ENCODE peak calls at places on chromosomes 2 and 18, in nine cellular contexts. One of them, this sample, is unnamed.
A peak's percentile ranks its signal among the peaks of the same experiment; 100 is the strongest.

GRCh38 chr2:51795248-51795888 is 763.4 kb upstream of the NRXN1 start:
- DNase-seq in activated CD4-positive, alpha-beta T cell treated with anti-CD3 and anti-CD28 coated beads, Interleukin-2, amount 10 ng/mL, durations not matched to agents 7 days and 5 days: no peak
- DNase-seq in A549: no peak
- DNase-seq in islet precursor cell: peak; percentile 68
- DNase-seq in ELR: no peak
- DNase-seq in OCI-M1: peak; percentile 45
- DNase-seq in NCI-H748 treated with DMSO at 0.1 percent for 48 hours: peak; percentile 68
- DNase-seq in fibroblast of lung: no peak
- DNase-seq in memory B cell: no peak
- DNase-seq in this sample: no peak

GRCh38 chr2:111923271-111923670 is 24.9 kb downstream of the MERTK start:
- DNase-seq in A549: no peak
- DNase-seq in OCI-M1: no peak
- DNase-seq in fibroblast of lung: peak; percentile 13
- DNase-seq in NCI-H748 treated with DMSO at 0.1 percent for 48 hours: no peak
- DNase-seq in islet precursor cell: peak; percentile 49
- DNase-seq in activated CD4-positive, alpha-beta T cell treated with anti-CD3 and anti-CD28 coated beads, Interleukin-2, amount 10 ng/mL, durations not matched to agents 7 days and 5 days: no peak
- DNase-seq in ELR: no peak
- DNase-seq in memory B cell: no peak
- DNase-seq in this sample: no peak

GRCh38 chr2:167294031-167294774 is 405.9 kb downstream of the XIRP2 start:
- DNase-seq in ELR: peak; percentile 37
- DNase-seq in islet precursor cell: peak; percentile 70
- DNase-seq in fibroblast of lung: peak; percentile 32
- DNase-seq in activated CD4-positive, alpha-beta T cell treated with anti-CD3 and anti-CD28 coated beads, Interleukin-2, amount 10 ng/mL, durations not matched to agents 7 days and 5 days: no peak
- DNase-seq in A549: no peak
- DNase-seq in OCI-M1: no peak
- DNase-seq in memory B cell: no peak
- DNase-seq in NCI-H748 treated with DMSO at 0.1 percent for 48 hours: no peak
- DNase-seq in this sample: no peak

GRCh38 chr2:60764736-60765534 is 8.9 kb downstream of the PAPOLG start:
- DNase-seq in OCI-M1: no peak
- DNase-seq in activated CD4-positive, alpha-beta T cell treated with anti-CD3 and anti-CD28 coated beads, Interleukin-2, amount 10 ng/mL, durations not matched to agents 7 days and 5 days: no peak
- DNase-seq in islet precursor cell: no peak
- DNase-seq in fibroblast of lung: peak; percentile 16
- DNase-seq in ELR: peak; percentile 57
- DNase-seq in memory B cell: no peak
- DNase-seq in NCI-H748 treated with DMSO at 0.1 percent for 48 hours: no peak
- DNase-seq in A549: no peak
- DNase-seq in this sample: no peak

GRCh38 chr2:1723397-1724042 is 20.8 kb downstream of the PXDN start:
- DNase-seq in fibroblast of lung: no peak
- DNase-seq in activated CD4-positive, alpha-beta T cell treated with anti-CD3 and anti-CD28 coated beads, Interleukin-2, amount 10 ng/mL, durations not matched to agents 7 days and 5 days: no peak
- DNase-seq in ELR: no peak
- DNase-seq in OCI-M1: no peak
- DNase-seq in A549: no peak
- DNase-seq in NCI-H748 treated with DMSO at 0.1 percent for 48 hours: no peak
- DNase-seq in memory B cell: no peak
- DNase-seq in islet precursor cell: no peak
- DNase-seq in this sample: no peak

GRCh38 chr2:220437938-220438337 is 810.5 kb downstream of the SLC4A3 start:
- DNase-seq in memory B cell: no peak
- DNase-seq in NCI-H748 treated with DMSO at 0.1 percent for 48 hours: no peak
- DNase-seq in activated CD4-positive, alpha-beta T cell treated with anti-CD3 and anti-CD28 coated beads, Interleukin-2, amount 10 ng/mL, durations not matched to agents 7 days and 5 days: no peak
- DNase-seq in islet precursor cell: no peak
- DNase-seq in A549: no peak
- DNase-seq in OCI-M1: no peak
- DNase-seq in ELR: peak; percentile 4
- DNase-seq in fibroblast of lung: no peak
- DNase-seq in this sample: no peak

GRCh38 chr2:151977631-151978030 is 121.2 kb downstream of the CACNB4 start:
- DNase-seq in memory B cell: no peak
- DNase-seq in fibroblast of lung: no peak
- DNase-seq in OCI-M1: no peak
- DNase-seq in NCI-H748 treated with DMSO at 0.1 percent for 48 hours: no peak
- DNase-seq in A549: no peak
- DNase-seq in ELR: no peak
- DNase-seq in islet precursor cell: no peak
- DNase-seq in activated CD4-positive, alpha-beta T cell treated with anti-CD3 and anti-CD28 coated beads, Interleukin-2, amount 10 ng/mL, durations not matched to agents 7 days and 5 days: no peak
- DNase-seq in this sample: no peak

GRCh38 chr18:3824101-3824500 is 374.1 kb downstream of the TGIF1 start:
- DNase-seq in OCI-M1: no peak
- DNase-seq in islet precursor cell: no peak
- DNase-seq in memory B cell: no peak
- DNase-seq in A549: no peak
- DNase-seq in NCI-H748 treated with DMSO at 0.1 percent for 48 hours: no peak
- DNase-seq in ELR: no peak
- DNase-seq in fibroblast of lung: no peak
- DNase-seq in activated CD4-positive, alpha-beta T cell treated with anti-CD3 and anti-CD28 coated beads, Interleukin-2, amount 10 ng/mL, durations not matched to agents 7 days and 5 days: no peak
- DNase-seq in this sample: no peak

GRCh38 chr18:75727479-75727878 is 300.0 kb upstream of the SMIM21 start:
- DNase-seq in OCI-M1: peak; percentile 61
- DNase-seq in ELR: peak; percentile 10
- DNase-seq in fibroblast of lung: peak; percentile 17
- DNase-seq in A549: peak; percentile 8
- DNase-seq in islet precursor cell: peak; percentile 63
- DNase-seq in activated CD4-positive, alpha-beta T cell treated with anti-CD3 and anti-CD28 coated beads, Interleukin-2, amount 10 ng/mL, durations not matched to agents 7 days and 5 days: peak; percentile 25
- DNase-seq in NCI-H748 treated with DMSO at 0.1 percent for 48 hours: peak; percentile 36
- DNase-seq in memory B cell: no peak
- DNase-seq in this sample: no peak

GRCh38 chr2:96081042-96081441 is 35.3 kb downstream of the ADRA2B start:
- DNase-seq in memory B cell: no peak
- DNase-seq in A549: no peak
- DNase-seq in ELR: no peak
- DNase-seq in NCI-H748 treated with DMSO at 0.1 percent for 48 hours: no peak
- DNase-seq in fibroblast of lung: no peak
- DNase-seq in OCI-M1: no peak
- DNase-seq in islet precursor cell: no peak
- DNase-seq in activated CD4-positive, alpha-beta T cell treated with anti-CD3 and anti-CD28 coated beads, Interleukin-2, amount 10 ng/mL, durations not matched to agents 7 days and 5 days: no peak
- DNase-seq in this sample: no peak

GRCh38 chr2:7984693-7985353 is 697.0 kb upstream of the ID2 start:
- DNase-seq in memory B cell: no peak
- DNase-seq in A549: no peak
- DNase-seq in NCI-H748 treated with DMSO at 0.1 percent for 48 hours: no peak
- DNase-seq in activated CD4-positive, alpha-beta T cell treated with anti-CD3 and anti-CD28 coated beads, Interleukin-2, amount 10 ng/mL, durations not matched to agents 7 days and 5 days: no peak
- DNase-seq in islet precursor cell: no peak
- DNase-seq in fibroblast of lung: no peak
- DNase-seq in OCI-M1: no peak
- DNase-seq in ELR: no peak
- DNase-seq in this sample: no peak

GRCh38 chr2:80086831-80087230 is 217.7 kb downstream of the LRRTM1 start:
- DNase-seq in activated CD4-positive, alpha-beta T cell treated with anti-CD3 and anti-CD28 coated beads, Interleukin-2, amount 10 ng/mL, durations not matched to agents 7 days and 5 days: no peak
- DNase-seq in NCI-H748 treated with DMSO at 0.1 percent for 48 hours: no peak
- DNase-seq in A549: no peak
- DNase-seq in memory B cell: no peak
- DNase-seq in fibroblast of lung: peak; percentile 66
- DNase-seq in ELR: peak; percentile 16
- DNase-seq in OCI-M1: peak; percentile 59
- DNase-seq in islet precursor cell: no peak
- DNase-seq in this sample: no peak

GRCh38 chr2:239822146-239822945 is 202.8 kb downstream of the NDUFA10 start:
- DNase-seq in activated CD4-positive, alpha-beta T cell treated with anti-CD3 and anti-CD28 coated beads, Interleukin-2, amount 10 ng/mL, durations not matched to agents 7 days and 5 days: peak; percentile 3
- DNase-seq in A549: no peak
- DNase-seq in islet precursor cell: peak; percentile 31
- DNase-seq in NCI-H748 treated with DMSO at 0.1 percent for 48 hours: no peak
- DNase-seq in OCI-M1: peak; percentile 5
- DNase-seq in memory B cell: no peak
- DNase-seq in fibroblast of lung: no peak
- DNase-seq in ELR: no peak
- DNase-seq in this sample: peak; percentile 79

GRCh38 chr2:113890253-113891235 is 655 bp downstream of the ACTR3 start:
- DNase-seq in islet precursor cell: peak; percentile 67
- DNase-seq in A549: peak; percentile 14
- DNase-seq in activated CD4-positive, alpha-beta T cell treated with anti-CD3 and anti-CD28 coated beads, Interleukin-2, amount 10 ng/mL, durations not matched to agents 7 days and 5 days: peak; percentile 86
- DNase-seq in OCI-M1: peak; percentile 88
- DNase-seq in ELR: peak; percentile 73
- DNase-seq in memory B cell: peak; percentile 64
- DNase-seq in fibroblast of lung: peak; percentile 82
- DNase-seq in NCI-H748 treated with DMSO at 0.1 percent for 48 hours: no peak
- DNase-seq in this sample: no peak

GRCh38 chr2:209872675-209873074 is 101.0 kb downstream of the UNC80 start:
- DNase-seq in islet precursor cell: peak; percentile 78
- DNase-seq in OCI-M1: peak; percentile 90
- DNase-seq in ELR: peak; percentile 31
- DNase-seq in A549: no peak
- DNase-seq in NCI-H748 treated with DMSO at 0.1 percent for 48 hours: no peak
- DNase-seq in fibroblast of lung: peak; percentile 85
- DNase-seq in activated CD4-positive, alpha-beta T cell treated with anti-CD3 and anti-CD28 coated beads, Interleukin-2, amount 10 ng/mL, durations not matched to agents 7 days and 5 days: no peak
- DNase-seq in memory B cell: no peak
- DNase-seq in this sample: no peak

GRCh38 chr2:162677476-162677875 is 161.1 kb downstream of the KCNH7 start:
- DNase-seq in islet precursor cell: no peak
- DNase-seq in NCI-H748 treated with DMSO at 0.1 percent for 48 hours: no peak
- DNase-seq in OCI-M1: no peak
- DNase-seq in memory B cell: no peak
- DNase-seq in A549: no peak
- DNase-seq in ELR: peak; percentile 85
- DNase-seq in fibroblast of lung: peak; percentile 86
- DNase-seq in activated CD4-positive, alpha-beta T cell treated with anti-CD3 and anti-CD28 coated beads, Interleukin-2, amount 10 ng/mL, durations not matched to agents 7 days and 5 days: no peak
- DNase-seq in this sample: no peak

GRCh38 chr2:226791487-226792081 is 8.0 kb downstream of the IRS1 start:
- DNase-seq in fibroblast of lung: peak; percentile 83
- DNase-seq in OCI-M1: peak; percentile 85
- DNase-seq in activated CD4-positive, alpha-beta T cell treated with anti-CD3 and anti-CD28 coated beads, Interleukin-2, amount 10 ng/mL, durations not matched to agents 7 days and 5 days: peak; percentile 92
- DNase-seq in A549: peak; percentile 92
- DNase-seq in memory B cell: peak; percentile 93
- DNase-seq in ELR: peak; percentile 88
- DNase-seq in islet precursor cell: peak; percentile 93
- DNase-seq in NCI-H748 treated with DMSO at 0.1 percent for 48 hours: peak; percentile 63
- DNase-seq in this sample: peak; percentile 97

GRCh38 chr2:60819155-60819862 is 62.1 kb upstream of the REL start:
- DNase-seq in activated CD4-positive, alpha-beta T cell treated with anti-CD3 and anti-CD28 coated beads, Interleukin-2, amount 10 ng/mL, durations not matched to agents 7 days and 5 days: peak; percentile 92
- DNase-seq in NCI-H748 treated with DMSO at 0.1 percent for 48 hours: no peak
- DNase-seq in fibroblast of lung: no peak
- DNase-seq in ELR: no peak
- DNase-seq in OCI-M1: no peak
- DNase-seq in islet precursor cell: peak; percentile 39
- DNase-seq in A549: no peak
- DNase-seq in memory B cell: no peak
- DNase-seq in this sample: no peak

GRCh38 chr2:189285962-189286648 is 106.5 kb upstream of the COL5A2 start:
- DNase-seq in NCI-H748 treated with DMSO at 0.1 percent for 48 hours: no peak
- DNase-seq in memory B cell: no peak
- DNase-seq in fibroblast of lung: peak; percentile 98
- DNase-seq in ELR: peak; percentile 92
- DNase-seq in A549: peak; percentile 24
- DNase-seq in OCI-M1: no peak
- DNase-seq in islet precursor cell: peak; percentile 65
- DNase-seq in activated CD4-positive, alpha-beta T cell treated with anti-CD3 and anti-CD28 coated beads, Interleukin-2, amount 10 ng/mL, durations not matched to agents 7 days and 5 days: no peak
- DNase-seq in this sample: no peak

GRCh38 chr2:101188683-101189405 is 37.7 kb upstream of the TBC1D8 start:
- DNase-seq in OCI-M1: no peak
- DNase-seq in fibroblast of lung: peak; percentile 26
- DNase-seq in islet precursor cell: peak; percentile 64
- DNase-seq in memory B cell: no peak
- DNase-seq in NCI-H748 treated with DMSO at 0.1 percent for 48 hours: no peak
- DNase-seq in activated CD4-positive, alpha-beta T cell treated with anti-CD3 and anti-CD28 coated beads, Interleukin-2, amount 10 ng/mL, durations not matched to agents 7 days and 5 days: no peak
- DNase-seq in ELR: peak; percentile 68
- DNase-seq in A549: peak; percentile 38
- DNase-seq in this sample: no peak

GRCh38 chr2:26562811-26563645 is 78.1 kb downstream of the CIB4 start:
- DNase-seq in ELR: no peak
- DNase-seq in A549: peak; percentile 35
- DNase-seq in fibroblast of lung: peak; percentile 68
- DNase-seq in memory B cell: no peak
- DNase-seq in islet precursor cell: peak; percentile 39
- DNase-seq in NCI-H748 treated with DMSO at 0.1 percent for 48 hours: no peak
- DNase-seq in OCI-M1: no peak
- DNase-seq in activated CD4-positive, alpha-beta T cell treated with anti-CD3 and anti-CD28 coated beads, Interleukin-2, amount 10 ng/mL, durations not matched to agents 7 days and 5 days: no peak
- DNase-seq in this sample: peak; percentile 84

GRCh38 chr2:197358927-197359326 is 48.3 kb upstream of the ANKRD44 start:
- DNase-seq in NCI-H748 treated with DMSO at 0.1 percent for 48 hours: no peak
- DNase-seq in islet precursor cell: no peak
- DNase-seq in ELR: peak; percentile 49
- DNase-seq in OCI-M1: no peak
- DNase-seq in memory B cell: no peak
- DNase-seq in activated CD4-positive, alpha-beta T cell treated with anti-CD3 and anti-CD28 coated beads, Interleukin-2, amount 10 ng/mL, durations not matched to agents 7 days and 5 days: no peak
- DNase-seq in fibroblast of lung: peak; percentile 48
- DNase-seq in A549: no peak
- DNase-seq in this sample: no peak

GRCh38 chr2:95179451-95179850 is 13.8 kb downstream of the ZNF2 start:
- DNase-seq in ELR: no peak
- DNase-seq in fibroblast of lung: no peak
- DNase-seq in OCI-M1: no peak
- DNase-seq in A549: no peak
- DNase-seq in activated CD4-positive, alpha-beta T cell treated with anti-CD3 and anti-CD28 coated beads, Interleukin-2, amount 10 ng/mL, durations not matched to agents 7 days and 5 days: no peak
- DNase-seq in islet precursor cell: no peak
- DNase-seq in memory B cell: no peak
- DNase-seq in NCI-H748 treated with DMSO at 0.1 percent for 48 hours: no peak
- DNase-seq in this sample: no peak

GRCh38 chr2:160225722-160226121 is 25.6 kb upstream of the ITGB6 start:
- DNase-seq in OCI-M1: no peak
- DNase-seq in A549: no peak
- DNase-seq in ELR: no peak
- DNase-seq in fibroblast of lung: no peak
- DNase-seq in memory B cell: no peak
- DNase-seq in NCI-H748 treated with DMSO at 0.1 percent for 48 hours: no peak
- DNase-seq in islet precursor cell: peak; percentile 79
- DNase-seq in activated CD4-positive, alpha-beta T cell treated with anti-CD3 and anti-CD28 coated beads, Interleukin-2, amount 10 ng/mL, durations not matched to agents 7 days and 5 days: no peak
- DNase-seq in this sample: no peak

GRCh38 chr18:60838677-60839076 is 466.1 kb upstream of the MC4R start:
- DNase-seq in islet precursor cell: no peak
- DNase-seq in A549: no peak
- DNase-seq in NCI-H748 treated with DMSO at 0.1 percent for 48 hours: no peak
- DNase-seq in memory B cell: no peak
- DNase-seq in ELR: no peak
- DNase-seq in fibroblast of lung: no peak
- DNase-seq in OCI-M1: no peak
- DNase-seq in activated CD4-positive, alpha-beta T cell treated with anti-CD3 and anti-CD28 coated beads, Interleukin-2, amount 10 ng/mL, durations not matched to agents 7 days and 5 days: no peak
- DNase-seq in this sample: no peak

GRCh38 chr2:204692790-204693189 is 147.5 kb downstream of the PARD3B start:
- DNase-seq in activated CD4-positive, alpha-beta T cell treated with anti-CD3 and anti-CD28 coated beads, Interleukin-2, amount 10 ng/mL, durations not matched to agents 7 days and 5 days: no peak
- DNase-seq in ELR: no peak
- DNase-seq in A549: no peak
- DNase-seq in islet precursor cell: no peak
- DNase-seq in NCI-H748 treated with DMSO at 0.1 percent for 48 hours: no peak
- DNase-seq in OCI-M1: peak; percentile 53
- DNase-seq in fibroblast of lung: no peak
- DNase-seq in memory B cell: no peak
- DNase-seq in this sample: no peak

GRCh38 chr2:230953843-230954242 is 28.8 kb upstream of the GPR55 start:
- DNase-seq in memory B cell: no peak
- DNase-seq in A549: no peak
- DNase-seq in activated CD4-positive, alpha-beta T cell treated with anti-CD3 and anti-CD28 coated beads, Interleukin-2, amount 10 ng/mL, durations not matched to agents 7 days and 5 days: no peak
- DNase-seq in NCI-H748 treated with DMSO at 0.1 percent for 48 hours: no peak
- DNase-seq in fibroblast of lung: peak; percentile 11
- DNase-seq in OCI-M1: no peak
- DNase-seq in ELR: no peak
- DNase-seq in islet precursor cell: no peak
- DNase-seq in this sample: no peak

GRCh38 chr2:217110550-217110949 is 250.7 kb upstream of the TNP1 start:
- DNase-seq in fibroblast of lung: no peak
- DNase-seq in islet precursor cell: no peak
- DNase-seq in NCI-H748 treated with DMSO at 0.1 percent for 48 hours: no peak
- DNase-seq in activated CD4-positive, alpha-beta T cell treated with anti-CD3 and anti-CD28 coated beads, Interleukin-2, amount 10 ng/mL, durations not matched to agents 7 days and 5 days: no peak
- DNase-seq in ELR: no peak
- DNase-seq in A549: no peak
- DNase-seq in OCI-M1: no peak
- DNase-seq in memory B cell: no peak
- DNase-seq in this sample: no peak

GRCh38 chr18:37253424-37254255 is 312.0 kb downstream of the CELF4 start:
- DNase-seq in NCI-H748 treated with DMSO at 0.1 percent for 48 hours: no peak
- DNase-seq in activated CD4-positive, alpha-beta T cell treated with anti-CD3 and anti-CD28 coated beads, Interleukin-2, amount 10 ng/mL, durations not matched to agents 7 days and 5 days: no peak
- DNase-seq in fibroblast of lung: no peak
- DNase-seq in OCI-M1: no peak
- DNase-seq in ELR: no peak
- DNase-seq in memory B cell: no peak
- DNase-seq in islet precursor cell: peak; percentile 75
- DNase-seq in A549: peak; percentile 21
- DNase-seq in this sample: no peak

GRCh38 chr2:99442837-99443236 is 47.0 kb downstream of the REV1 start:
- DNase-seq in ELR: no peak
- DNase-seq in activated CD4-positive, alpha-beta T cell treated with anti-CD3 and anti-CD28 coated beads, Interleukin-2, amount 10 ng/mL, durations not matched to agents 7 days and 5 days: no peak
- DNase-seq in islet precursor cell: no peak
- DNase-seq in OCI-M1: peak; percentile 68
- DNase-seq in memory B cell: no peak
- DNase-seq in A549: no peak
- DNase-seq in fibroblast of lung: no peak
- DNase-seq in NCI-H748 treated with DMSO at 0.1 percent for 48 hours: no peak
- DNase-seq in this sample: no peak

GRCh38 chr2:179574061-179574519 is 287.3 kb downstream of the ZNF385B start:
- DNase-seq in ELR: no peak
- DNase-seq in OCI-M1: no peak
- DNase-seq in islet precursor cell: no peak
- DNase-seq in memory B cell: no peak
- DNase-seq in activated CD4-positive, alpha-beta T cell treated with anti-CD3 and anti-CD28 coated beads, Interleukin-2, amount 10 ng/mL, durations not matched to agents 7 days and 5 days: no peak
- DNase-seq in NCI-H748 treated with DMSO at 0.1 percent for 48 hours: no peak
- DNase-seq in fibroblast of lung: no peak
- DNase-seq in A549: no peak
- DNase-seq in this sample: no peak

This sample was measured in mesenteric fat pad.